ENCODE peak calls at places on chromosomes 13 and 19, in ten cellular contexts. V, N, O, B, F, M, R, Q, W and D are unnamed samples.

GRCh38 chr19:5451494-5451893 is 3.7 kb upstream of the ZNRF4 start:
- DNase-seq in B (no peak), F (no peak), Q (no peak), V (no peak), M (no peak), W (no peak), R (no peak), O (no peak), N (no peak), D (no peak)

GRCh38 chr19:15249912-15250634 is 17.8 kb upstream of the EPHX3 start:
- DNase-seq in N (no peak), W (no peak), O (peak), B (no peak), Q (peak), R (peak), F (no peak), M (no peak), V (peak), D (no peak)

GRCh38 chr13:21735621-21736401 is 64.9 kb downstream of the FGF9 start:
- DNase-seq in B (no peak), O (no peak), W (no peak), Q (peak), N (no peak), M (no peak), F (no peak), V (peak), R (no peak), D (no peak)

GRCh38 chr13:40109324-40109958 is 454.0 kb downstream of the COG6 start:
- DNase-seq in Q (no peak), M (no peak), O (peak), B (no peak), F (no peak), N (peak), W (no peak), R (peak), V (no peak), D (no peak)

GRCh38 chr13:43676320-43676719 is 110.5 kb downstream of the ENOX1 start:
- DNase-seq in W (no peak), V (no peak), N (no peak), M (no peak), O (no peak), F (peak), B (no peak), R (no peak), Q (no peak), D (no peak)

GRCh38 chr13:111859361-111860105 is 207.4 kb upstream of the SOX1 start:
- DNase-seq in O (no peak), B (no peak), F (no peak), M (no peak), Q (no peak), R (no peak), N (no peak), W (no peak), V (no peak), D (no peak)

GRCh38 chr13:68745517-68745916 is 1362.1 kb upstream of the ATXN8OS start:
- DNase-seq in W (no peak), R (no peak), B (no peak), V (no peak), Q (no peak), O (no peak), N (no peak), M (no peak), F (no peak), D (no peak)

GRCh38 chr19:50203281-50204080 is at the start of gene MYH14:
- DNase-seq in R (no peak), F (no peak), V (peak), W (peak), N (peak), B (peak), Q (peak), M (no peak), O (no peak), D (no peak)

GRCh38 chr19:23439623-23440022 is 44.4 kb upstream of the ZNF91 start:
- DNase-seq in V (no peak), W (no peak), O (no peak), R (no peak), N (no peak), F (no peak), M (peak), B (no peak), Q (no peak), D (no peak)

GRCh38 chr19:23436944-23437343 is 41.7 kb upstream of the ZNF91 start:
- DNase-seq in V (no peak), F (no peak), B (no peak), Q (no peak), N (no peak), W (no peak), O (no peak), R (no peak), M (peak), D (no peak)

GRCh38 chr19:23437901-23438300 is 42.6 kb upstream of the ZNF91 start:
- DNase-seq in V (no peak), W (no peak), Q (no peak), M (peak), F (no peak), R (no peak), O (no peak), N (no peak), B (no peak), D (no peak)

GRCh38 chr19:23440207-23440606 is 44.9 kb upstream of the ZNF91 start:
- DNase-seq in F (no peak), M (peak), B (no peak), R (no peak), W (no peak), N (no peak), V (no peak), Q (no peak), O (no peak), D (no peak)

DNA sequence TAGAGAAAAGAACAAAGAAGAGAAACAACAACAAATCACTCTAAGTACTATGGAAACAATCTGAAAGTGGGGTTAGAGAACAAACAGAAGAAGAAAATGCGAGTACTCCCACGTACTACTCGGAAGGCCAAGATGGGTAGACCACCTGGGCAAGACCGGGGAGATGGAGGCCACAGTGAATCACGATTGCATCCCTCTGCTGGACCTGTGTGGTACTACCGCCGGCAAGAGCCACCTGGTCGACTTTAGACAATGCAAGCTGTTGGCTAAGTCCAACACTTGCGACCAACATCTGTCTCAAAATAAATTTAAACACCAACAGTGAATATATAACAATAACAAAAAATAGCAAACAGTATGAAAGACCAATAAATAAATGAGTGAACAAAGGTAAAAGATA is 45.5 kb upstream of the ZNF91 start:
- DNase-seq in F (peak), N (peak), O (no peak), V (no peak), W (no peak), M (peak), B (no peak), Q (no peak), R (no peak), D (no peak)
- TF ChIP-seq CTCF in F (no peak), N (peak), O (peak), V (peak), W (peak), M (peak), B (no peak), Q (peak), R (peak), D (no peak)

GRCh38 chr19:38544569-38545315 is 73.0 kb downstream of the MAP4K1 start:
- DNase-seq in Q (no peak), V (no peak), N (no peak), B (peak), M (peak), W (no peak), F (no peak), R (peak), O (no peak), D (no peak)
- TF ChIP-seq CTCF in Q (no peak), V (no peak), N (peak), B (no peak), M (peak), W (no peak), F (no peak), R (no peak), O (no peak), D (peak)

GRCh38 chr19:19321143-19321577 is 531 bp downstream of the MAU2 start:
- DNase-seq in R (peak), Q (no peak), B (no peak), O (no peak), M (peak), N (no peak), F (no peak), V (no peak), W (peak), D (no peak)
- TF ChIP-seq CTCF in R (no peak), Q (no peak), B (no peak), O (no peak), M (peak), N (no peak), F (no peak), V (no peak), W (peak), D (no peak)

DNA sequence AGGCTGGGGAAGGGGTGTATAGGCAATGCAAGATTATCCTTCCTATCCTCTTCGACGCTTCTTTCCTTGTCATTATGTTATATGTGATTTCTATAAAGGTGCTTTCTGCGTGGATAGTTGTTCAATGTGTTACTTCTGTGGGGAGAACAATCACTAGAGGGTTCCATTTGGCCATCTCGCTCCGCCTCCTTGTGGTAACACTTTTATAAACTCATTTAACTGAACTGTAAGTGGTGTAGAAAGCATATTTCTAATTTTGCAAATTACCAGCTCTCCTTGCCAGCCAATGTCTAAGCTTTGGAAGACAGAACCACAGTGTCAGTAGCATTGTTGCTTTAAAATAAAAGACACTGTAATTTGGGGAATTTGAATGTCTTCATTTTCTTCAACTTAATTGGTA is 1093.7 kb upstream of the MIR17HG start:
- DNase-seq in V (no peak), F (no peak), R (no peak), O (no peak), B (no peak), W (no peak), Q (no peak), N (no peak), M (no peak), D (no peak)
- TF ChIP-seq CTCF in V (no peak), F (no peak), R (no peak), O (no peak), B (no peak), W (no peak), Q (no peak), N (no peak), M (peak), D (no peak)

GRCh38 chr19:2198317-2198716 is 34.6 kb downstream of the DOT1L start:
- DNase-seq in N (no peak), M (no peak), F (no peak), Q (no peak), W (no peak), B (no peak), V (no peak), O (no peak), R (no peak), D (no peak)

GRCh38 chr19:2197270-2197669 is 33.5 kb downstream of the DOT1L start:
- DNase-seq in O (no peak), V (no peak), W (no peak), M (no peak), B (no peak), N (no peak), Q (no peak), R (no peak), F (no peak), D (no peak)

GRCh38 chr19:2199861-2200623 is 36.1 kb downstream of the PLEKHJ1 start:
- DNase-seq in N (no peak), R (no peak), B (no peak), W (no peak), V (no peak), F (no peak), Q (no peak), M (no peak), O (no peak), D (no peak)

GRCh38 chr19:2201473-2202148 is 34.5 kb downstream of the PLEKHJ1 start:
- DNase-seq in R (no peak), Q (no peak), F (no peak), W (no peak), V (no peak), B (no peak), N (no peak), M (no peak), O (no peak), D (no peak)

DNA sequence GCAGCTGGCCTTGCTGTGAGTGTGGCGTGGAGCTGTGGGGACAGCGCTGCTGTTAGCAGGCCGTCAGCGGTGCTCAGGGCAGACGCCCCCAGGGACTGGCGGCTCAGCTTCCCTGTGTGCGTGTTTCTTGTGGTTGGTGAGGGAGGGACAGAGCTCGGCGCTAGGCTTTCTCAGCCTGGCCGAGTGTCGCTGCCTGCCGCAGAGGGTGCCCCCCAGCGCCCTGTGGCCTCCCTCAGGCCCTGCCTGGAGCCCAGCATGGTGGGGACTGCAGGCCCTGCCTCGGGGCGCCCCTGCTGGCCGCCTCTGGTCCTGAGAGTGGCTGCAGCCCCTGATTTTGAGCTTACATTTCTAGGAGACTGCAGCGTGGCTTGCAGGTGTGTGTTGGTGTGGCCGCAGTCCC is 35.5 kb downstream of the DOT1L start:
- DNase-seq in R (no peak), Q (no peak), B (no peak), V (no peak), N (no peak), F (no peak), M (no peak), W (no peak), O (no peak), D (no peak)
- TF ChIP-seq CTCF in R (peak), Q (peak), B (no peak), V (peak), N (no peak), F (peak), M (peak), W (peak), O (peak), D (no peak)

DNA sequence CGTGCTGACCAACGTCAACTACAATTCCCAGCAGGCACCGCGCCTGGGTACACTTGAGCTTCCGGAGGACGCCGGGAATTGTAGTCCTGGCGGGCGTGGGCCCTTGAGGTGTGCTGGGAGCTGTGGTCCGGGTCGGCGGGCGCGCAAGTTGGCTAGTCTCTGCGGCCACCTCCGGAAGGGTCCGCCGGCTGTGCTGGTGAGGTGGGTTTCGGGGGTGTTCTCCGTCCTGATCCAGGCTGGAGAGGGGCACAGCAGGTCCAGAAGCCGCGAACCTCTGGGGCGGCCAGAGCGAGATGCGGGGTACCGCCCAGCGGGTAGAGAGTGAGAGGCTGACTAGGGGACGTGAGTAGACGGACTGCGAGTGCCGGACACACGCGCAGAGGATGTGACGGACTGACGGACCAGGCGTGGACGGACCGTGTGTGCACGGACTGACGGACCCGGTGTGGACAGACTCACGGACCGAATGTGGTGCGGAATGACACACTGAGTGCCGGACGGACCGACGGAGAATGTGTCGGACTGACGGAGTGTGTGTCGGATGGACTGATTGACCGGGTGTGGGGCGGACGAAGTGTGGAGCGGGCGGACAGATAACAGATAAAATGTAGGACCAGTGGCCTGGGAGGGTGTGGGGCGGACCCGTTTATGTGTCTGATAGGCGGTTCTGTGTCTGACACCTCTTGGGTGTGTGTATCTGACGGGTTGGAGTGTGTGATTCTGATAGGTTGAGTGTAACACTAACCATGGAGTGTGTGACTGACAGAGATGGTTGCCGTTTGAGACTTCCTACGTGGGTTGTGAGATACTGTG is at the start of gene ZSCAN22:
- DNase-seq in B (peak), O (peak), N (peak), W (peak), R (peak), V (peak), Q (peak), M (peak), F (peak), D (peak)
- TF ChIP-seq CTCF in B (peak), O (no peak), N (no peak), W (peak), R (no peak), V (no peak), Q (no peak), M (no peak), F (no peak), D (no peak)

GRCh38 chr19:58217607-58218391 is 10.9 kb upstream of the ZNF544 start:
- DNase-seq in N (no peak), B (no peak), F (no peak), V (no peak), R (no peak), M (no peak), O (no peak), Q (no peak), W (no peak), D (no peak)

GRCh38 chr19:58213075-58213369 is 15.7 kb upstream of the ZNF544 start:
- DNase-seq in B (no peak), W (no peak), O (no peak), Q (no peak), M (no peak), N (no peak), V (no peak), F (no peak), R (no peak), D (no peak)

GRCh38 chr19:58217069-58217481 is 11.6 kb upstream of the ZNF544 start:
- DNase-seq in B (no peak), F (no peak), N (no peak), O (no peak), V (no peak), R (no peak), M (no peak), Q (no peak), W (no peak), D (no peak)

GRCh38 chr19:58218899-58219298 is 9.8 kb upstream of the ZNF544 start:
- DNase-seq in R (peak), V (no peak), N (no peak), W (peak), Q (no peak), B (no peak), F (no peak), O (no peak), M (peak), D (no peak)
- TF ChIP-seq CTCF in R (peak), V (no peak), N (no peak), W (peak), Q (peak), B (no peak), F (peak), O (no peak), M (peak), D (no peak)